ENCODE peak calls at places on chromosomes 11 and 22, in four cellular contexts. Y, T, P and B are unnamed samples.
A peak's percentile ranks its signal among the peaks of the same experiment; 100 is the strongest.

GRCh38 chr11:93370260-93370659 is 39.7 kb downstream of the DEUP1 start:
- DNase-seq in Y (no peak), P (no peak), T (peak; percentile 55), B (no peak)

GRCh38 chr11:61679301-61679700 is 890 bp upstream of the DAGLA start:
- DNase-seq in Y (no peak), T (no peak), P (no peak), B (no peak)

GRCh38 chr11:16809901-16810668 is 71.6 kb downstream of the C11orf58 start:
- DNase-seq in P (peak; percentile 53), T (peak; percentile 87), Y (peak; percentile 73), B (no peak)

GRCh38 chr11:11038339-11039248 is 180.7 kb upstream of the ZBED5 start:
- DNase-seq in Y (no peak), P (no peak), T (no peak), B (no peak)

GRCh38 chr11:44899959-44900358 is 50.7 kb downstream of the TP53I11 start:
- DNase-seq in Y (no peak), P (no peak), T (peak; percentile 31), B (no peak)

GRCh38 chr11:126485021-126485781 is 129.7 kb downstream of the ST3GAL4 start:
- DNase-seq in T (peak; percentile 3), P (no peak), Y (no peak), B (no peak)

GRCh38 chr22:35070451-35071093 is 4.6 kb downstream of the ISX start:
- DNase-seq in P (no peak), T (peak; percentile 40), Y (no peak), B (no peak)

GRCh38 chr11:65743928-65744698 is 23.5 kb upstream of the RNASEH2C start:
- DNase-seq in Y (no peak), P (peak; percentile 71), T (no peak), B (no peak)

GRCh38 chr11:12882670-12883069 is 126.4 kb upstream of the RASSF10 start:
- DNase-seq in Y (no peak), T (no peak), P (no peak), B (no peak)

GRCh38 chr11:19321351-19321750 is 80.6 kb upstream of the E2F8 start:
- DNase-seq in T (no peak), Y (no peak), P (no peak), B (no peak)

GRCh38 chr22:42878561-42879305 is 21.7 kb upstream of the ARFGAP3 start:
- DNase-seq in T (no peak), Y (no peak), P (no peak), B (no peak)

GRCh38 chr11:27619936-27620335 is 80.3 kb downstream of the BDNF start:
- DNase-seq in T (no peak), P (no peak), Y (no peak), B (no peak)

GRCh38 chr11:115780625-115781024 is 276.4 kb upstream of the CADM1 start:
- DNase-seq in T (no peak), P (no peak), Y (no peak), B (no peak)

GRCh38 chr11:45087761-45088160 is 58.7 kb upstream of the PRDM11 start:
- DNase-seq in Y (peak; percentile 72), T (no peak), P (no peak), B (no peak)

GRCh38 chr11:79413258-79413657 is 27.6 kb downstream of the TENM4 start:
- DNase-seq in P (peak; percentile 53), T (peak; percentile 56), Y (peak; percentile 46), B (no peak)

GRCh38 chr22:32411388-32411787 is 659 bp downstream of the RTCB start:
- DNase-seq in Y (no peak), T (peak; percentile 74), P (no peak), B (no peak)

GRCh38 chr11:126573325-126574076 is 218.0 kb downstream of the ST3GAL4 start:
- DNase-seq in T (no peak), P (no peak), Y (no peak), B (no peak)

GRCh38 chr11:61935861-61936260 is 14.3 kb upstream of the BEST1 start:
- DNase-seq in P (no peak), T (no peak), Y (no peak), B (no peak)

GRCh38 chr22:17913705-17914282 is 110.6 kb downstream of the MICAL3 start:
- DNase-seq in Y (no peak), T (no peak), P (no peak), B (no peak)

GRCh38 chr11:59429924-59430516 is 3.8 kb upstream of the OR5A2 start:
- DNase-seq in Y (no peak), P (no peak), T (peak; percentile 63), B (no peak)

GRCh38 chr22:32584650-32585049 is 110.0 kb downstream of the FBXO7 start:
- DNase-seq in Y (no peak), T (no peak), P (no peak), B (no peak)

GRCh38 chr22:28017859-28018258 is 98.8 kb upstream of the PITPNB start:
- DNase-seq in P (peak; percentile 35), Y (no peak), T (no peak), B (no peak)

GRCh38 chr22:38697055-38697980 is 3.4 kb downstream of the JOSD1 start:
- DNase-seq in Y (no peak), T (no peak), P (no peak), B (no peak)

GRCh38 chr11:15667127-15667725 is 552.5 kb downstream of the INSC start:
- DNase-seq in T (peak; percentile 30), Y (no peak), P (no peak), B (no peak)

GRCh38 chr22:25656724-25657123 is 85.3 kb upstream of the MYO18B start:
- DNase-seq in Y (no peak), P (no peak), T (no peak), B (no peak)

GRCh38 chr22:23769321-23769965 is 1.7 kb upstream of the CHCHD10 start:
- DNase-seq in Y (no peak), T (no peak), P (peak; percentile 39), B (no peak)

GRCh38 chr11:68652683-68653156 is 31.6 kb upstream of the GAL start:
- DNase-seq in P (no peak), Y (no peak), T (no peak), B (no peak)

GRCh38 chr11:46290021-46290420 is 12.6 kb downstream of the CREB3L1 start:
- DNase-seq in Y (no peak), P (no peak), T (no peak), B (no peak)

GRCh38 chr22:37154925-37155712 is 5.4 kb upstream of the IL2RB start:
- DNase-seq in Y (no peak), T (peak; percentile 25), P (no peak), B (no peak)

GRCh38 chr11:62201376-62201775 is 7.1 kb upstream of the SCGB2A1 start:
- DNase-seq in P (peak; percentile 62), Y (no peak), T (peak; percentile 31), B (no peak)

GRCh38 chr22:38305481-38306448 is 11.5 kb downstream of the CSNK1E start:
- DNase-seq in Y (no peak), T (peak; percentile 74), P (no peak), B (no peak)

DNA sequence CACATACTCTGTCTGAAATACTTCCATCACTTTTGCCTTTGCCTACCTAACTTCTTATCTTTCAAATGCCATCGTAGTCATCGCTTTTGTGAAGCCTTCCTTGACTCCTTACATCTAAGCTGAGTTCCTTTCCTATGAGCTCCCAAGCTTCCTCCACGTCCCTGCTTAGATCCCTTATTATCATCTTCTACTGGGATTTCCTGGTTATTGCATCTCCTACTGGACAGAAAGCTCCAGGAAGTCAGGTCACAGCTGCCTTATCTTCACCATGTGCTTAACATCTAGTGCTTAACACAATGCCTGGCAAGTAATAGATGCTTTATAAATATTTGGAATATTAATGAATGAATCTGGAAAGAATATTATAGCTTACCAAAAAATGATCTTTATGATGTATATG is 5.9 kb downstream of the YPEL4 start:
- DNase-seq in Y (no peak), P (no peak), T (no peak), B (no peak)
- TF ChIP-seq CTCF in Y (no peak), P (no peak), T (no peak), B (no peak)

GRCh38 chr11:107679255-107680024 is 32.4 kb downstream of the SLN start:
- DNase-seq in P (no peak), T (peak; percentile 26), Y (no peak), B (no peak)

GRCh38 chr11:107675902-107676301 is 36.0 kb downstream of the SLN start:
- DNase-seq in Y (no peak), T (no peak), P (no peak), B (no peak)

GRCh38 chr11:107676341-107676740 is 35.5 kb downstream of the SLN start:
- DNase-seq in T (no peak), Y (no peak), P (no peak), B (no peak)
- TF ChIP-seq CTCF in T (no peak), Y (no peak), P (no peak), B (no peak)

GRCh38 chr11:516400-516799 is 9.4 kb upstream of the RNH1 start:
- DNase-seq in P (no peak), Y (no peak), T (no peak), B (no peak)

GRCh38 chr11:518463-519202 is 11.6 kb upstream of the RNH1 start:
- DNase-seq in P (peak; percentile 98), T (peak; percentile 93), Y (peak; percentile 89), B (peak; percentile 68)

GRCh38 chr11:521179-521688 is 14.1 kb downstream of the HRAS start:
- DNase-seq in P (no peak), T (no peak), Y (no peak), B (no peak)

GRCh38 chr11:515131-515530 is 8.1 kb upstream of the RNH1 start:
- DNase-seq in P (no peak), T (peak; percentile 100), Y (no peak), B (no peak)

GRCh38 chr11:520428-521178 is 13.6 kb upstream of the RNH1 start:
- DNase-seq in T (no peak), P (peak; percentile 64), Y (no peak), B (no peak)
- TF ChIP-seq CTCF in T (peak; percentile 2), P (no peak), Y (no peak), B (no peak)

GRCh38 chr11:106276126-106276525 is 198.7 kb downstream of the AASDHPPT start:
- DNase-seq in P (no peak), T (peak; percentile 30), Y (no peak), B (no peak)

GRCh38 chr11:106275151-106275550 is 197.7 kb downstream of the AASDHPPT start:
- DNase-seq in Y (no peak), P (no peak), T (no peak), B (no peak)

GRCh38 chr11:106271126-106271525 is 193.7 kb downstream of the AASDHPPT start:
- DNase-seq in Y (no peak), T (no peak), P (no peak), B (no peak)

GRCh38 chr11:106276859-106277436 is 199.5 kb downstream of the AASDHPPT start:
- DNase-seq in P (no peak), T (peak; percentile 24), Y (no peak), B (no peak)

GRCh38 chr11:106271686-106272085 is 194.2 kb downstream of the AASDHPPT start:
- DNase-seq in P (no peak), Y (no peak), T (peak; percentile 26), B (no peak)
- TF ChIP-seq CTCF in P (no peak), Y (no peak), T (no peak), B (no peak)

DNA sequence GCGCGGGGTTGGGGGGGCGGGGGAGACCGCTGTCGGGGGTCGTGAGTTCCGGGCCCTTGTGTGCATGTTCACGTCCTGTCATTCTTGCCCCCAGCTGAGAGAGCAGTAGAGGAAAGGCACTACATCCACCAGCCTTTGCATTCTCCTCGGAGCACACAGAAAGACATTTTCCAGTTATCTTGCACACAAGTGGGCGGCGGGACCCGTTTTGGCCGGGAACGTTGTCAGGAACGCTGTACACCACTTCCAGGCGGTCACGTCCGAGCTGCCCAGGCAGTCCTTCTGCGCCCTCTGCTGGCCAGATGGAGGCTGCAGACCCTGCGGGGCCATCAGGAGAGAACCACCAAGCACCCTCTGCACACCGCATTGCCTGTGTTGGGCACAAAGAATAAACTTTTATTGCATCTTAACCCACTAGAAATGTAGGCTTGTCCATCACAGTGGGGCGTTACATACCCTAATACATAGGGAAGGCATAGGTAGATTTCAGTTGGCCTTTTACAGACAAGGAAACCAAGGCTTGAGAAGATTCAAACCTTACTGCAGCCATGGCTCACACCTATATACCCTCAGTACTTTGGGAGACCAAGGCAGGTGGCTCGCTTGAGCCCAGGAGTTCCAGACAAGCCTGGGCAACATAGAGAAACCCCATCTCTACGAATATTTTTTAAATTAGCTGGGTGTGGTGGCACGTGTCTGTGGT is 2.8 kb upstream of the CDKN1C start:
- DNase-seq in T (peak; percentile 62), Y (peak; percentile 90), P (peak; percentile 99), B (no peak)
- TF ChIP-seq CTCF in T (peak; percentile 98), Y (peak; percentile 97), P (peak; percentile 97), B (peak; percentile 98)